ENCODE peak calls at places on chromosomes 3 and 15, in five cellular contexts. One of them, this sample, is unnamed.

GRCh38 chr3:4508048-4508981 is 15.2 kb downstream of the ITPR1 start:
- DNase-seq in adrenal gland: no peak
- DNase-seq in HCT116: no peak
- DNase-seq in upper lobe of left lung: no peak
- DNase-seq in ovary: no peak
- DNase-seq in this sample: no peak

GRCh38 chr15:76875911-76876310 is 29.2 kb downstream of the SCAPER start:
- DNase-seq in adrenal gland: no peak
- DNase-seq in HCT116: no peak
- DNase-seq in upper lobe of left lung: no peak
- DNase-seq in ovary: no peak
- DNase-seq in this sample: peak

GRCh38 chr15:38398134-38398533 is 55.8 kb upstream of the FAM98B start:
- DNase-seq in adrenal gland: peak
- DNase-seq in HCT116: peak
- DNase-seq in upper lobe of left lung: no peak
- DNase-seq in ovary: no peak
- DNase-seq in this sample: no peak

GRCh38 chr3:146280859-146281258 is 30.0 kb upstream of the PLSCR4 start:
- DNase-seq in adrenal gland: no peak
- DNase-seq in HCT116: no peak
- DNase-seq in upper lobe of left lung: no peak
- DNase-seq in ovary: no peak
- DNase-seq in this sample: no peak

GRCh38 chr3:128307781-128308469 is 154.6 kb downstream of the EEFSEC start:
- DNase-seq in adrenal gland: no peak
- DNase-seq in HCT116: no peak
- DNase-seq in upper lobe of left lung: no peak
- DNase-seq in ovary: no peak
- DNase-seq in this sample: no peak

GRCh38 chr15:67400890-67401289 is 120.0 kb upstream of the C15orf61 start:
- DNase-seq in adrenal gland: no peak
- DNase-seq in HCT116: no peak
- DNase-seq in upper lobe of left lung: no peak
- DNase-seq in ovary: no peak
- DNase-seq in this sample: no peak

GRCh38 chr3:104273046-104273649 is 1093.6 kb upstream of the ALCAM start:
- DNase-seq in adrenal gland: no peak
- DNase-seq in HCT116: peak
- DNase-seq in upper lobe of left lung: no peak
- DNase-seq in ovary: no peak
- DNase-seq in this sample: no peak

GRCh38 chr3:79005084-79005483 is 762.7 kb downstream of the ROBO1 start:
- DNase-seq in adrenal gland: no peak
- DNase-seq in HCT116: no peak
- DNase-seq in upper lobe of left lung: no peak
- DNase-seq in ovary: no peak
- DNase-seq in this sample: no peak

GRCh38 chr3:63864008-63864871 is 573 bp downstream of the ATXN7 start:
- DNase-seq in adrenal gland: peak
- DNase-seq in HCT116: no peak
- DNase-seq in upper lobe of left lung: peak
- DNase-seq in ovary: peak
- DNase-seq in this sample: peak

DNA sequence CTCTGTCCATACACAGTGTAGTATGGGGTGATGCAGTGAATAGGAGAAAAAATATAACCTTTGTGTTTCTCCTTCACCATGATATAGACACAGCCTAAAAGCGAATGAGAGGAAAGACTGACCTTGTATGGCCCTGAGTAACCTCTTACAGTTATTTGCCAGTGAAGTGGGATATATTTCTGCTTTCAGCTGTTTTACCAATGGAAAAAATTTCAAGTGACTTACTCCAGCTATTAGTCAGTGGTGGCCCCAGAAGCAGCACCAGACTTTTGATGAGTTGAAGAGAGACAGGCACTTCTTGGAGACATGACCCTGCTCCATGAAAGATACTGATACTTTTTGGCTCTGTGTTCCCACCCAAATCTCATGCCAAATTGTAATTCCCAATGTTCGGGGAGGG is 222.8 kb downstream of the ABHD5 start:
- DNase-seq in adrenal gland: no peak
- DNase-seq in HCT116: no peak
- DNase-seq in upper lobe of left lung: no peak
- DNase-seq in ovary: no peak
- DNase-seq in this sample: no peak
- TF ChIP-seq POLR2A in adrenal gland: no peak
- TF ChIP-seq POLR2A in HCT116: no peak
- TF ChIP-seq POLR2A in upper lobe of left lung: no peak
- TF ChIP-seq POLR2A in ovary: no peak
- TF ChIP-seq POLR2A in this sample: no peak

GRCh38 chr3:33113772-33114621 is at the start of gene CRTAP:
- DNase-seq in adrenal gland: peak
- DNase-seq in HCT116: peak
- DNase-seq in upper lobe of left lung: peak
- DNase-seq in ovary: peak
- DNase-seq in this sample: peak
- TF ChIP-seq POLR2A in adrenal gland: no peak
- TF ChIP-seq POLR2A in HCT116: peak
- TF ChIP-seq POLR2A in upper lobe of left lung: peak
- TF ChIP-seq POLR2A in ovary: peak
- TF ChIP-seq POLR2A in this sample: no peak

DNA sequence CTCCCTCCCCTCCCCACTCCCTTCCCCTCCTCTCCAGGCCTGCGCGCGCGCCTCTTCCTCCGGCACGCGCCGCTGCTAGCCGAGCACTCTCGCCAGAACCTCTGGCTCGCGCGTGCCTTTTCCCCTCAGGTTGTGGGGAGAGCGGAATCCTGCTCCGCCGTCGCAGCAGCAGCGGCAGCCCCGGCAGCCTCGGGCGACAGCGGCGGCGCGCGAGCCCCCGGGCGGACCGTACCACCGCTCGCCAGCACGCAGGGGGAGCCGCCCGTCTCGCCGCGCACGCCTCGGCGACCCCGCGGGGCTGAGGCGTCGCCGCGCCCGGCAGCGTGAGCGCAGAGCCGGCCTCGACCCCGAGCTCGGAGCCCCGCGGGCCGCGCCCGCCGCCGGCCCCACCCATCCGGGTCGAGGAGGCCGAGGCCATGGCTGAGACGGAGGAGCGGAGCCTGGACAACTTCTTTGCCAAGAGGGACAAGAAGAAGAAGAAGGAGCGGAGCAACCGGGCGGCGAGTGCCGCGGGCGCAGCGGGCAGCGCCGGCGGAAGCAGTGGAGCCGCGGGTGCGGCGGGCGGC is at the start of gene CDV3:
- DNase-seq in adrenal gland: peak
- DNase-seq in HCT116: no peak
- DNase-seq in upper lobe of left lung: no peak
- DNase-seq in ovary: no peak
- DNase-seq in this sample: no peak
- TF ChIP-seq POLR2A in adrenal gland: peak
- TF ChIP-seq POLR2A in HCT116: peak
- TF ChIP-seq POLR2A in upper lobe of left lung: no peak
- TF ChIP-seq POLR2A in ovary: peak
- TF ChIP-seq POLR2A in this sample: peak

GRCh38 chr15:68431037-68431791 is 749 bp downstream of the ITGA11 start:
- DNase-seq in adrenal gland: no peak
- DNase-seq in HCT116: no peak
- DNase-seq in upper lobe of left lung: no peak
- DNase-seq in ovary: peak
- DNase-seq in this sample: no peak

GRCh38 chr15:68433551-68433950 is 1.6 kb upstream of the ITGA11 start:
- DNase-seq in adrenal gland: no peak
- DNase-seq in HCT116: no peak
- DNase-seq in upper lobe of left lung: no peak
- DNase-seq in ovary: no peak
- DNase-seq in this sample: no peak

GRCh38 chr15:68432665-68433064 is 702 bp upstream of the ITGA11 start:
- DNase-seq in adrenal gland: no peak
- DNase-seq in HCT116: no peak
- DNase-seq in upper lobe of left lung: no peak
- DNase-seq in ovary: no peak
- DNase-seq in this sample: no peak

GRCh38 chr15:68430471-68431036 is 1.4 kb downstream of the ITGA11 start:
- DNase-seq in adrenal gland: no peak
- DNase-seq in HCT116: no peak
- DNase-seq in upper lobe of left lung: no peak
- DNase-seq in ovary: no peak
- DNase-seq in this sample: no peak

GRCh38 chr15:68431792-68432401 is at the start of gene ITGA11:
- DNase-seq in adrenal gland: peak
- DNase-seq in HCT116: no peak
- DNase-seq in upper lobe of left lung: peak
- DNase-seq in ovary: peak
- DNase-seq in this sample: no peak
- TF ChIP-seq POLR2A in adrenal gland: no peak
- TF ChIP-seq POLR2A in HCT116: no peak
- TF ChIP-seq POLR2A in upper lobe of left lung: no peak
- TF ChIP-seq POLR2A in ovary: no peak
- TF ChIP-seq POLR2A in this sample: no peak

GRCh38 chr15:64387562-64388168 is at the start of gene TRIP4:
- DNase-seq in adrenal gland: peak
- DNase-seq in HCT116: peak
- DNase-seq in upper lobe of left lung: peak
- DNase-seq in ovary: peak
- DNase-seq in this sample: peak
- TF ChIP-seq POLR2A in adrenal gland: peak
- TF ChIP-seq POLR2A in HCT116: peak
- TF ChIP-seq POLR2A in upper lobe of left lung: peak
- TF ChIP-seq POLR2A in ovary: peak
- TF ChIP-seq POLR2A in this sample: peak

DNA sequence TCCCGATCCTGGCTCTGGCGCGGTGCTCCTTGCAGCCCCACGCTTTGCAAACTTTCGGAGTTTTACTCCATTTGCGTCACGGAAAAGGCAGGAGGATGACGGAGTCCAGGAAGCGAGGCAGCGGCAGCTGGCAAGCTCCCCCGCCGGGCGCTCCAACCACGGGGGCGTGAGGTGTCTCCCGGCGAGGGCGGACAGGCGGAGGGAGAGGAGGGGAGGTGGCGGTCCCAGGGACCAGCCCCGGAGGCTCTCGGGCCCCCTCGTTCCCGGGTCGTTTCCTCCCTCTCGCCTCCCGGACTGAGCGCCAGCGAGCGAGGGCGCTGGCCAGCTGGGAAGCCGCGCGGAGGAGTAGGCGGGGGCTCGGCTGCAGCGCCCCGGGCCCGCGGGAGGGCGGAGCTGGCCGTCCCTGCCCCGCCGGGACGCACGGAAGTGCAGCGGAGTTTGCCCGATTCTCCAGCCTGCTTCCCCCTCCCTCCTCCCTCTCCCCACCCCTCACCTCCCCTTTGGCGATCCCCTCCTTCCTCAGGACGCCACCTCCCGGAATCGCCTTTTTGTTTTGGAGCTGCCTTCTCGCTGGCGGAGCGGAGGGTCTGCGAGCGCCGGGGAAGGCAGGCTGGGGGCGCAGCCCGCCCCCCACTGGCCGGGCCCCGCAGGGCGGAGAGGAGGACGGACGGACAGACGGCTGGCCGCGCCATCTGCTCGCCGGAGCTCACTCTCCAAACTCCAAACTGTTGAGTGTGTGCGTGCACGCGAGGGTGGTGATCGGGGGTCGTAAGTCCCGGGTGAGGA is at the start of gene SNX33:
- DNase-seq in adrenal gland: peak
- DNase-seq in HCT116: no peak
- DNase-seq in upper lobe of left lung: peak
- DNase-seq in ovary: peak
- DNase-seq in this sample: peak
- TF ChIP-seq POLR2A in adrenal gland: peak
- TF ChIP-seq POLR2A in HCT116: peak
- TF ChIP-seq POLR2A in upper lobe of left lung: peak
- TF ChIP-seq POLR2A in ovary: peak
- TF ChIP-seq POLR2A in this sample: no peak

DNA sequence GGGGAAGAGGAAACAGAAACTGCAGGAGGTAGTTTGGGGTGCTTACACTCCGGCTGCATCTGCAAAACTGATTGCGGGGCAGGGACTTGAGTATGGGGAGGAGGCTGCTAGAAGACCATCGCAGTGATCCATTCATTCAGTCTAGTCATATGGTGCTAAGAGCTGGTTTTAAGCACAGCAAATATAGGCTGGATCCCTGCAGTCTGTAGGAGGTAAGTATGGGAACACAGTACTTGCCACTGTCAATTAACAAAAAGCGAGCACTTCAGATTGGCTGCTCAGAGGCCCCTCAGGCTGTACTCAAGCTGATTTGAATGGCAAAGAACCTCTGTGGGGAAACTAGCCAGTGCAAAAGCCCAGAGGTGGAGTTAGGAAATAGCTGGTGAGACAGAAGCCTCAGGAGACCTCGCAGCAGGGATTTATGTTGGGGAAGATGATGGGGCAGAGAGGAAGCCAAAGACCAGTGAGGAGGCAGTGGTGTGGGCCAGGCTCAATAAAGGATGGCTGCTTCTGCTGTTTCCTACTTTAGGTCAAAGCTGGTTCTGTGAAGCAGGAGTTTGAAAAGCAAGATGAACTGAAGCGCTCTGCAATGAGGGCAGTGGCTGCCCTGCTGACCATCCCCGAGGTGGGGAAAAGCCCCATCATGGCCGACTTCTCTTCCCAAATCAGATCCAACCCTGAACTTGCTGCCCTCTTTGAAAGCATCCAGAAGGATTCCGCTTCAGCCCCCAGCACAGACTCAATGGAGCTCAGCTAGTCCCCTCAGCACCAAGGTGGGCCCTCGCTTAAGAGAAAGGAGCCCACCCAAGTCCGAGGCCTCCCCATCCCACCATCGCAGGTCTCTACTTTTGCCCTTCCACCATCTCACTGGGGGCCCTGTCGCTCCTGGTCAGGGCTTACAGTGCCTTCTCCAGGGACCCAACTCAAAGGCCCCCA is 7.9 kb downstream of the RPL32 start:
- DNase-seq in adrenal gland: no peak
- DNase-seq in HCT116: no peak
- DNase-seq in upper lobe of left lung: no peak
- DNase-seq in ovary: no peak
- DNase-seq in this sample: peak
- TF ChIP-seq POLR2A in adrenal gland: no peak
- TF ChIP-seq POLR2A in HCT116: no peak
- TF ChIP-seq POLR2A in upper lobe of left lung: no peak
- TF ChIP-seq POLR2A in ovary: no peak
- TF ChIP-seq POLR2A in this sample: no peak

GRCh38 chr15:101276501-101277037 is 716 bp downstream of the SELENOS start:
- DNase-seq in adrenal gland: no peak
- DNase-seq in HCT116: no peak
- DNase-seq in upper lobe of left lung: no peak
- DNase-seq in ovary: no peak
- DNase-seq in this sample: no peak

GRCh38 chr15:101275018-101275417 is 2.3 kb downstream of the SELENOS start:
- DNase-seq in adrenal gland: no peak
- DNase-seq in HCT116: no peak
- DNase-seq in upper lobe of left lung: no peak
- DNase-seq in ovary: no peak
- DNase-seq in this sample: no peak

GRCh38 chr15:101280007-101280406 is 2.7 kb upstream of the SELENOS start:
- DNase-seq in adrenal gland: no peak
- DNase-seq in HCT116: no peak
- DNase-seq in upper lobe of left lung: no peak
- DNase-seq in ovary: no peak
- DNase-seq in this sample: no peak

GRCh38 chr15:101277943-101278564 is 769 bp upstream of the SELENOS start:
- DNase-seq in adrenal gland: no peak
- DNase-seq in HCT116: no peak
- DNase-seq in upper lobe of left lung: no peak
- DNase-seq in ovary: no peak
- DNase-seq in this sample: no peak

GRCh38 chr15:101277038-101277822 is at the start of gene SELENOS:
- DNase-seq in adrenal gland: peak
- DNase-seq in HCT116: peak
- DNase-seq in upper lobe of left lung: peak
- DNase-seq in ovary: peak
- DNase-seq in this sample: peak
- TF ChIP-seq POLR2A in adrenal gland: peak
- TF ChIP-seq POLR2A in HCT116: peak
- TF ChIP-seq POLR2A in upper lobe of left lung: peak
- TF ChIP-seq POLR2A in ovary: peak
- TF ChIP-seq POLR2A in this sample: no peak

This sample was measured in spleen.